ENCODE peak calls at places on chromosomes 13 and 19, in five cellular contexts. One of them, this sample, is unnamed.

GRCh38 chr19:954672-955494 is 29.0 kb downstream of the ARID3A start:
- DNase-seq in H1: no peak
- DNase-seq in SK-N-SH: no peak
- DNase-seq in HepG2: no peak
- DNase-seq in GM12878: peak
- DNase-seq in this sample: no peak

GRCh38 chr13:79907527-79907926 is 426.6 kb downstream of the NDFIP2 start:
- DNase-seq in HepG2: no peak
- DNase-seq in GM12878: no peak
- DNase-seq in SK-N-SH: no peak
- DNase-seq in H1: no peak
- DNase-seq in this sample: no peak

GRCh38 chr13:81929988-81930387 is 1589.1 kb upstream of the SPRY2 start:
- DNase-seq in H1: no peak
- DNase-seq in SK-N-SH: peak
- DNase-seq in HepG2: peak
- DNase-seq in GM12878: no peak
- DNase-seq in this sample: no peak

GRCh38 chr19:23527797-23528196 is 132.5 kb upstream of the ZNF91 start:
- DNase-seq in HepG2: no peak
- DNase-seq in H1: no peak
- DNase-seq in GM12878: peak
- DNase-seq in SK-N-SH: no peak
- DNase-seq in this sample: no peak

GRCh38 chr19:47726467-47726866 is 13.2 kb downstream of the EHD2 start:
- DNase-seq in SK-N-SH: no peak
- DNase-seq in H1: no peak
- DNase-seq in GM12878: no peak
- DNase-seq in HepG2: no peak
- DNase-seq in this sample: no peak

GRCh38 chr19:48668761-48669160 is 4.1 kb downstream of the NTN5 start:
- DNase-seq in HepG2: no peak
- DNase-seq in H1: no peak
- DNase-seq in GM12878: no peak
- DNase-seq in SK-N-SH: no peak
- DNase-seq in this sample: no peak

GRCh38 chr19:33736158-33736557 is 60.5 kb upstream of the KCTD15 start:
- DNase-seq in HepG2: no peak
- DNase-seq in H1: no peak
- DNase-seq in SK-N-SH: no peak
- DNase-seq in GM12878: no peak
- DNase-seq in this sample: no peak

GRCh38 chr19:2542341-2543069 is 66.6 kb downstream of the GADD45B start:
- DNase-seq in H1: no peak
- DNase-seq in HepG2: peak
- DNase-seq in GM12878: no peak
- DNase-seq in SK-N-SH: no peak
- DNase-seq in this sample: no peak

GRCh38 chr19:42313096-42313839 is at the start of gene TMEM145:
- DNase-seq in H1: no peak
- DNase-seq in GM12878: no peak
- DNase-seq in SK-N-SH: peak
- DNase-seq in HepG2: no peak
- DNase-seq in this sample: no peak

GRCh38 chr19:36060430-36060829 is 5.7 kb downstream of the WDR62 start:
- DNase-seq in H1: no peak
- DNase-seq in HepG2: no peak
- DNase-seq in GM12878: no peak
- DNase-seq in SK-N-SH: peak
- DNase-seq in this sample: no peak

GRCh38 chr13:75481176-75482069 is 546 bp downstream of the TBC1D4 start:
- DNase-seq in SK-N-SH: peak
- DNase-seq in GM12878: no peak
- DNase-seq in HepG2: no peak
- DNase-seq in H1: no peak
- DNase-seq in this sample: no peak

GRCh38 chr13:98519976-98520375 is 56.9 kb downstream of the STK24 start:
- DNase-seq in H1: no peak
- DNase-seq in HepG2: no peak
- DNase-seq in SK-N-SH: no peak
- DNase-seq in GM12878: no peak
- DNase-seq in this sample: no peak

GRCh38 chr13:97223711-97224461 is 1.8 kb downstream of the MBNL2 start:
- DNase-seq in HepG2: peak
- DNase-seq in H1: no peak
- DNase-seq in SK-N-SH: no peak
- DNase-seq in GM12878: no peak
- DNase-seq in this sample: peak

GRCh38 chr13:44767257-44767656 is 191.1 kb upstream of the TSC22D1 start:
- DNase-seq in HepG2: no peak
- DNase-seq in H1: no peak
- DNase-seq in GM12878: no peak
- DNase-seq in SK-N-SH: no peak
- DNase-seq in this sample: no peak

GRCh38 chr19:41263042-41263849 is 926 bp upstream of the HNRNPUL1 start:
- DNase-seq in SK-N-SH: peak
- DNase-seq in GM12878: peak
- DNase-seq in HepG2: peak
- DNase-seq in H1: no peak
- DNase-seq in this sample: no peak

GRCh38 chr13:24997367-24997967 is 98.5 kb upstream of the PABPC3 start:
- DNase-seq in HepG2: peak
- DNase-seq in GM12878: no peak
- DNase-seq in SK-N-SH: peak
- DNase-seq in H1: no peak
- DNase-seq in this sample: no peak

GRCh38 chr19:16778796-16779411 is 50.3 kb upstream of the SIN3B start:
- DNase-seq in HepG2: peak
- DNase-seq in SK-N-SH: peak
- DNase-seq in H1: peak
- DNase-seq in GM12878: peak
- DNase-seq in this sample: peak

GRCh38 chr13:43071824-43072223 is 48.4 kb downstream of the DNAJC15 start:
- DNase-seq in GM12878: no peak
- DNase-seq in SK-N-SH: no peak
- DNase-seq in H1: no peak
- DNase-seq in HepG2: no peak
- DNase-seq in this sample: no peak

GRCh38 chr19:53160350-53160749 is 1.5 kb upstream of the ZNF347 start:
- DNase-seq in SK-N-SH: no peak
- DNase-seq in HepG2: no peak
- DNase-seq in H1: no peak
- DNase-seq in GM12878: no peak
- DNase-seq in this sample: no peak

GRCh38 chr19:4713384-4713951 is 10.2 kb downstream of the DPP9 start:
- DNase-seq in HepG2: no peak
- DNase-seq in SK-N-SH: peak
- DNase-seq in H1: no peak
- DNase-seq in GM12878: no peak
- DNase-seq in this sample: peak
- TF ChIP-seq RAD21 in HepG2: no peak
- TF ChIP-seq RAD21 in SK-N-SH: no peak
- TF ChIP-seq RAD21 in H1: no peak
- TF ChIP-seq RAD21 in GM12878: no peak
- TF ChIP-seq RAD21 in this sample: no peak

GRCh38 chr19:18478545-18479311 is 40.8 kb upstream of the ISYNA1 start:
- DNase-seq in SK-N-SH: peak
- DNase-seq in HepG2: peak
- DNase-seq in GM12878: peak
- DNase-seq in H1: no peak
- DNase-seq in this sample: no peak

GRCh38 chr19:18477974-18478373 is 40.0 kb upstream of the ISYNA1 start:
- DNase-seq in H1: no peak
- DNase-seq in GM12878: no peak
- DNase-seq in HepG2: no peak
- DNase-seq in SK-N-SH: no peak
- DNase-seq in this sample: no peak

GRCh38 chr19:18481505-18482222 is 40.2 kb downstream of the ELL start:
- DNase-seq in H1: no peak
- DNase-seq in GM12878: no peak
- DNase-seq in SK-N-SH: no peak
- DNase-seq in HepG2: no peak
- DNase-seq in this sample: no peak

GRCh38 chr19:18477042-18477760 is 39.3 kb upstream of the ISYNA1 start:
- DNase-seq in H1: no peak
- DNase-seq in GM12878: no peak
- DNase-seq in HepG2: no peak
- DNase-seq in SK-N-SH: no peak
- DNase-seq in this sample: no peak

DNA sequence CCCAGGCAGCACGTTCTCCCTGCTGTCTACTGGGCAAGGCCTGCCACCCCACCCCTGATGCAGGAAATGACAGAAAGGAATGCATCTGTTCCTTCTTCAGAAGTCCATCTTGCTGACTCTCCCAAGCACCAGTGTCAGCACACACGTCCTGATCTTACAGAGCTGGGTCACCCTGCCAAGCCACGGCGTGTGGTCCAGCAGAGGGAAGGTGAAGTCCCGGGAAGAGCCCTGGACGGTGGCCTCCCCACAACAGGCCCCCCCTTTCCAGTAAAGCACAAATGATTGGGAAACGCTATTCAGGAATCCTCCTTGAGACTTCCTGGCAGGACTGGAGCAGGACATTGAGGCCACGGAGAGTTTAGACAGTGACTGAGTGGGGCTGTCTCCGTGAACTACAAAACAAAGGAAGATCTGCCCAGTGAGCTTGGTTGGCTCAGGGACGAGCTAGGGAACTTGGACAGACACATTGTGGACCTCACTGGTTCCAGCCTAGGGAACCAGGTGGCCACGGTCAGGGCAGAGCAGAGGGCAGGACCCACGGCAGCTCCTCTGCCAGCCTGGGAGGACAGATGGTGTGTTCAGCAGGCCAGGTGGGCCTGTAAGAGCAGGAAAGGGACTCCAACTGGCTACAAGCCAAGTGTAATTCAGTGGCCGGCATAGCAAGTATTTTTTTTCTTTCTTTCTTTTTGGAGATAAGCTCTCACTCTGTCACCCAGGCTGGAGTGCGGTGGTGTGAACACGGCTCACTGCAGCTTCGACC is 41.7 kb downstream of the ELL start:
- DNase-seq in H1: no peak
- DNase-seq in HepG2: no peak
- DNase-seq in SK-N-SH: no peak
- DNase-seq in GM12878: no peak
- DNase-seq in this sample: no peak
- TF ChIP-seq MAX in H1: no peak
- TF ChIP-seq MAX in HepG2: no peak
- TF ChIP-seq MAX in SK-N-SH: no peak
- TF ChIP-seq MAX in GM12878: no peak
- TF ChIP-seq MAX in this sample: no peak

GRCh38 chr13:107461751-107462150 is 753.6 kb downstream of the LIG4 start:
- DNase-seq in SK-N-SH: no peak
- DNase-seq in GM12878: no peak
- DNase-seq in HepG2: no peak
- DNase-seq in H1: no peak
- DNase-seq in this sample: no peak
- TF ChIP-seq JUND in SK-N-SH: no peak
- TF ChIP-seq JUND in GM12878: no peak
- TF ChIP-seq JUND in HepG2: no peak
- TF ChIP-seq JUND in H1: no peak
- TF ChIP-seq JUND in this sample: no peak

GRCh38 chr13:64453831-64454230 is 2776.3 kb downstream of the PCDH9 start:
- DNase-seq in GM12878: no peak
- DNase-seq in SK-N-SH: peak
- DNase-seq in HepG2: no peak
- DNase-seq in H1: no peak
- DNase-seq in this sample: no peak
- TF ChIP-seq RAD21 in GM12878: no peak
- TF ChIP-seq RAD21 in SK-N-SH: no peak
- TF ChIP-seq RAD21 in HepG2: no peak
- TF ChIP-seq RAD21 in H1: no peak
- TF ChIP-seq RAD21 in this sample: no peak